ENCODE peak calls at places on chromosomes 6 and 20, in ten cellular contexts. R, I, S, U, P, L, B, E, J and M are unnamed samples.

GRCh38 chr6:34953084-34954025 is 64.3 kb downstream of the ANKS1A start:
- DNase-seq in B (no peak), J (peak), S (peak), P (peak), L (peak), E (no peak), R (no peak), U (no peak), I (no peak), M (peak)

GRCh38 chr6:133555726-133556125 is 314.6 kb downstream of the EYA4 start:
- DNase-seq in J (no peak), P (no peak), R (no peak), I (no peak), L (no peak), B (no peak), S (no peak), E (no peak), U (no peak), M (no peak)

GRCh38 chr6:38184780-38185080 is 365.2 kb downstream of the ZFAND3 start:
- DNase-seq in P (no peak), I (no peak), L (no peak), J (no peak), B (no peak), S (no peak), R (no peak), E (no peak), U (no peak), M (no peak)

GRCh38 chr6:149057464-149057840 is 260.1 kb upstream of the TAB2 start:
- DNase-seq in R (no peak), S (no peak), I (no peak), P (no peak), B (no peak), L (no peak), E (no peak), J (no peak), U (no peak), M (no peak)

GRCh38 chr6:142570221-142570671 is 268.4 kb downstream of the ADGRG6 start:
- DNase-seq in E (no peak), R (no peak), L (peak), P (peak), I (no peak), U (no peak), B (no peak), J (peak), S (peak), M (no peak)

GRCh38 chr6:71531006-71531405 is 242.4 kb downstream of the OGFRL1 start:
- DNase-seq in B (no peak), R (no peak), P (peak), I (no peak), S (no peak), J (no peak), U (no peak), L (no peak), E (no peak), M (no peak)

GRCh38 chr6:160990847-160991410 is 640 bp upstream of the MAP3K4 start:
- DNase-seq in U (no peak), R (no peak), J (no peak), P (no peak), B (no peak), S (peak), L (no peak), I (no peak), E (no peak), M (no peak)

GRCh38 chr20:1664911-1665310 is 7.3 kb upstream of the SIRPG start:
- DNase-seq in P (no peak), U (no peak), E (no peak), R (no peak), S (no peak), J (no peak), B (no peak), L (no peak), I (no peak), M (no peak)

GRCh38 chr20:22931653-22932052 is 103.5 kb upstream of the SSTR4 start:
- DNase-seq in E (no peak), I (no peak), U (no peak), L (no peak), P (no peak), J (no peak), S (no peak), B (no peak), R (no peak), M (no peak)

GRCh38 chr6:81820422-81820821 is 67.9 kb upstream of the TENT5A start:
- DNase-seq in R (no peak), P (no peak), I (no peak), U (no peak), J (no peak), E (no peak), B (no peak), L (no peak), S (no peak), M (no peak)

GRCh38 chr6:63624091-63624490 is 11.5 kb upstream of the PHF3 start:
- DNase-seq in E (no peak), I (no peak), S (no peak), R (no peak), U (no peak), L (no peak), P (no peak), J (no peak), B (no peak), M (no peak)

GRCh38 chr6:40343887-40344565 is 243.1 kb downstream of the LRFN2 start:
- DNase-seq in E (no peak), I (no peak), B (peak), R (no peak), L (no peak), U (no peak), J (no peak), S (no peak), P (no peak), M (no peak)

GRCh38 chr6:108594640-108595039 is 33.9 kb downstream of the FOXO3 start:
- DNase-seq in S (no peak), P (no peak), U (no peak), J (no peak), R (no peak), L (no peak), I (no peak), B (no peak), E (peak), M (no peak)

GRCh38 chr6:10271982-10272381 is 142.9 kb downstream of the TFAP2A start:
- DNase-seq in E (no peak), P (no peak), R (no peak), I (no peak), L (no peak), S (no peak), B (no peak), J (no peak), U (no peak), M (no peak)

GRCh38 chr6:136438445-136438844 is 111.8 kb downstream of the MAP7 start:
- DNase-seq in R (no peak), P (no peak), U (no peak), B (no peak), J (peak), L (no peak), S (no peak), E (no peak), I (no peak), M (no peak)

GRCh38 chr6:108902389-108902792 is 54.2 kb downstream of the ARMC2 start:
- DNase-seq in U (no peak), J (no peak), L (no peak), I (no peak), S (no peak), E (no peak), B (no peak), R (no peak), P (no peak), M (no peak)

GRCh38 chr6:105902401-105903031 is 183.6 kb upstream of the PRDM1 start:
- DNase-seq in I (no peak), B (no peak), L (no peak), U (no peak), S (no peak), E (no peak), J (no peak), R (no peak), P (no peak), M (no peak)

GRCh38 chr6:29295623-29296022 is 5.9 kb upstream of the OR14J1 start:
- DNase-seq in I (no peak), B (no peak), S (no peak), U (no peak), R (no peak), E (no peak), J (no peak), L (no peak), P (no peak), M (no peak)

GRCh38 chr20:10412591-10413408 is 21.2 kb downstream of the MKKS start:
- DNase-seq in U (no peak), J (no peak), L (no peak), E (no peak), R (no peak), B (no peak), P (no peak), I (no peak), S (no peak), M (no peak)

GRCh38 chr6:33271098-33271607 is 523 bp downstream of the VPS52 start:
- DNase-seq in U (no peak), I (no peak), S (no peak), P (no peak), R (no peak), J (no peak), B (no peak), E (peak), L (no peak), M (no peak)

GRCh38 chr6:40719671-40720374 is 132.7 kb upstream of the LRFN2 start:
- DNase-seq in J (no peak), L (no peak), B (peak), S (no peak), U (no peak), I (no peak), P (peak), R (no peak), E (no peak), M (no peak)

GRCh38 chr6:41740366-41741162 is 5.2 kb upstream of the TFEB start:
- DNase-seq in B (no peak), E (no peak), L (no peak), I (no peak), S (no peak), U (no peak), P (no peak), R (no peak), J (no peak), M (no peak)

GRCh38 chr6:71489736-71490135 is 201.1 kb downstream of the OGFRL1 start:
- DNase-seq in R (no peak), B (peak), S (peak), I (no peak), P (peak), U (no peak), L (peak), E (no peak), J (peak), M (no peak)

GRCh38 chr6:15299430-15300131 is 53.7 kb downstream of the JARID2 start:
- DNase-seq in B (no peak), L (no peak), R (no peak), P (no peak), I (peak), E (no peak), J (no peak), U (no peak), S (no peak), M (no peak)

GRCh38 chr6:47852727-47853126 is 70.9 kb downstream of the OPN5 start:
- DNase-seq in J (peak), E (no peak), L (peak), P (no peak), U (no peak), R (no peak), I (no peak), S (peak), B (no peak), M (no peak)

GRCh38 chr6:19839788-19840187 is 2.6 kb downstream of the ID4 start:
- DNase-seq in J (no peak), E (no peak), B (no peak), P (no peak), U (no peak), L (no peak), I (no peak), S (no peak), R (no peak), M (no peak)

GRCh38 chr6:19454999-19455392 is 382.2 kb upstream of the ID4 start:
- DNase-seq in R (no peak), P (no peak), B (no peak), E (no peak), L (no peak), J (no peak), S (no peak), I (no peak), U (no peak), M (no peak)

GRCh38 chr20:21622097-21622496 is 83.4 kb upstream of the PAX1 start:
- DNase-seq in R (no peak), B (no peak), L (no peak), P (no peak), J (peak), U (no peak), I (no peak), S (no peak), E (no peak), M (no peak)

GRCh38 chr6:33789550-33789895 is 593 bp upstream of the LEMD2 start:
- DNase-seq in I (no peak), S (no peak), B (no peak), L (no peak), U (no peak), E (no peak), P (no peak), R (no peak), J (no peak), M (no peak)

GRCh38 chr6:139161169-139161568 is 26.3 kb downstream of the HECA start:
- DNase-seq in J (peak), S (no peak), L (no peak), B (no peak), P (peak), U (no peak), E (no peak), R (no peak), I (no peak), M (no peak)

GRCh38 chr6:170037541-170038250 is 253.2 kb downstream of the DLL1 start:
- DNase-seq in E (peak), U (peak), I (no peak), P (no peak), R (no peak), B (no peak), L (no peak), S (no peak), J (peak), M (no peak)

GRCh38 chr6:24188571-24188970 is 62.6 kb downstream of the NRSN1 start:
- DNase-seq in S (no peak), P (no peak), I (no peak), J (no peak), L (peak), E (no peak), U (no peak), B (no peak), R (no peak), M (no peak)

GRCh38 chr20:62498874-62499273 is 23.1 kb upstream of the GATA5 start:
- DNase-seq in B (no peak), U (no peak), S (no peak), I (no peak), J (no peak), L (no peak), P (no peak), E (no peak), R (no peak), M (no peak)

GRCh38 chr6:10310826-10311225 is 104.0 kb downstream of the TFAP2A start:
- DNase-seq in B (no peak), L (no peak), S (peak), E (no peak), J (peak), P (no peak), U (no peak), R (no peak), I (no peak), M (no peak)

GRCh38 chr6:2526766-2527165 is 224.0 kb downstream of the MYLK4 start:
- DNase-seq in E (no peak), U (no peak), L (no peak), S (no peak), J (no peak), R (no peak), P (no peak), B (no peak), I (no peak), M (no peak)
- TF ChIP-seq CTCF in E (no peak), U (no peak), L (no peak), S (no peak), J (no peak), R (no peak), P (no peak), B (no peak), I (no peak), M (no peak)

DNA sequence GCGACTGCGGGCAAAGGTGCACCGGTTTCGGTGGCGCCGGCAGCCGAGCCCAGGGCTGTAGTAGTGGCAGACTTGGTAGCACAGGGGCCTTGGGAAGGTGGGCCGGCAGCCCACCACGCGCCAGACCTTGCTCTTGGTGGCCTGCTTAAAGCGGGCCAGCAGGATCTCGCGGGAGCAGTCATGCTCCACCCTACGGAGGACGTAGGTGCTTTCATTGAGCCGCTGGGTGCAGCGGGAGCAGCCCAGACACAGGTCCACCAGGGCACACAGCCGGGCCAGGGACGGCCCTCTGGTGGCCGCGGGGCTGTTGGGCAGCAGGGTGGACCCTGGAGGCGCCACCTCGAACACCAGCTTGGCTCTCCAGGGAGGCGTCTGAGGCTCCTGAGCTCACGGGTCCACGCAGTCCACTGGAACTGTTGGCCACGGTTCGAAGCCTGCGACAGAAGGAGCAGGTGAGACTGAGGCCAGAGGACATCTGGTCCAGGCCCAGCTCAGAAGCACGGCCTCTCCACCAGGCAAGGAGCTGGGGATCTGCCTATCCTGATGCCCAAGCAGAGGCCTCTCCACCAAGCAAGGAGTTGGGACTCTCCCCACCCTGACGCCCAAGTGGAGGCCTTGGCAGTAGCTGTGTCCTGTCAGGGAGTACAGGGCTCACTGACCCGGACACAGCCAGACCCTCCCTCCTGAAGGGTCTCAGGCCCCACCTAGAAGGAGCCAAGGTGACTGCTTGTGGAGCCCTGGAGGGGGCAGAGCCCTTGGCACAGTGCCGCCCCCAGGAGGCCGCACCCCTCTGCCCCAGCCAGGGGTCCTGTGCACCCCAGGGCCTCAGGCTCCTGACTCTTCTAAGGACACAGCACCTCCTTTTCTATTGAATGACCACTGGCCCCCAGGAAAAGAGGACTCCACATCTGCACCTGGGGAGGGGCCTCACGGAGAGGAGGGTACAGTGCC is 976 bp downstream of the HELZ2 start:
- DNase-seq in I (no peak), U (peak), J (no peak), E (no peak), B (peak), S (no peak), R (no peak), L (no peak), P (no peak), M (no peak)
- TF ChIP-seq CTCF in I (no peak), U (peak), J (no peak), E (no peak), B (peak), S (no peak), R (peak), L (no peak), P (peak), M (peak)

GRCh38 chr6:75504902-75505233 is 11.3 kb upstream of the FILIP1 start:
- DNase-seq in L (no peak), R (no peak), I (no peak), P (no peak), J (no peak), B (no peak), U (no peak), E (no peak), S (no peak), M (no peak)
- TF ChIP-seq CTCF in L (peak), R (no peak), I (peak), P (peak), J (peak), B (no peak), U (no peak), E (no peak), S (no peak), M (peak)

GRCh38 chr6:119349341-119350201 is at the start of gene MAN1A1:
- DNase-seq in R (peak), P (peak), U (peak), E (peak), L (no peak), J (peak), B (peak), S (peak), I (peak), M (no peak)
- TF ChIP-seq CTCF in R (no peak), P (no peak), U (no peak), E (no peak), L (peak), J (no peak), B (no peak), S (no peak), I (peak), M (no peak)

DNA sequence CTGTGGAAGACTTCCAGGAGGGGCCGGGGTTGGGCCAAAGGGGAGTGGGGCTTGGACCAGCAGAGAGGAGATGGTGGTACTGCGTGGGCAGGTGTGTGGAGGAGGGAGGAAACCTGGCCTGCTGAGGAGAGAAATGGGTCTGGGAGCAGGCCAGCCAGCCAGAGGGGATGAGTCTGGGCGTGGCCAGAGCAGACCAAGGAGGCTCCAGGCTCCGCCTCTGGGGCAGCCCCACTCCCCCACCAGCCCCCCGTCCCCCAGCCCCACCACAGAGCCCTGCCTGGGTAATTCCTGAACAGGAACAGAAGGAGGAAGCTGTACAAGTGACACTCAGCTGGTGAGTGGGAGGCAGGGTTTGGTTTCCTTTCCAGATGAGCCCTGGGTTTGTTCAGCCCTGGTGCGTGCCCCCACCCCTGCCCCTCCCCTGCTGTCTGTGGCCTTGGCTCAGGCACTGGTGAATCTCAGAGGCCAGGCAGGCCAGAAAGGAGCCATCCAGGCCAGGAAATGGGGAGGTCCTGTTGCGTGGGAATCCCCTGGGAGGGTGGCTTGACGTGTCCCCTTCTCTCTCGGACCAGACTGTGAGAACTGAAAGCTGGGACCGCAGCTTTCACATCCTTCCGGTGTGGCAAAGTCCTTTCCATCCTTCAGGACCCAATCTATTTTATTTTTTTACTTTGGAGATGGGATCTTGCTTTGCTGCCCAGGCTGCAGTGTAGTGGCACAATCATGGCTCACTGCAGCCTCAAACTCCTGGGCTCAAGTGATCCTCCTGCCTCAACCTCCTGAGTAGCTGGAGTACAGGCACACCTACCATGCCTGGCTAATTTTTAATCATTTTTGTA is 9.4 kb upstream of the SRC start:
- DNase-seq in U (no peak), I (peak), P (no peak), J (no peak), L (no peak), B (peak), S (no peak), R (no peak), E (no peak), M (no peak)
- TF ChIP-seq CTCF in U (no peak), I (no peak), P (no peak), J (no peak), L (no peak), B (no peak), S (no peak), R (no peak), E (no peak), M (no peak)